ENCODE peak calls at places on chromosome 17, in eight cellular contexts. W is heart right ventricle, J is GM06990, E is OCI-LY7, X is cardiac muscle cell, F is prostate gland, B is tibial nerve, P is fibroblast of lung. G is an unnamed sample.

GRCh38 chr17:72359811-72360210 is 239.0 kb downstream of the SOX9 start:
- DNase-seq in J (no peak), W (no peak), F (no peak), P (peak), E (no peak), X (no peak), B (no peak), G (no peak)

GRCh38 chr17:8880466-8880865 is 13.0 kb upstream of the PIK3R6 start:
- DNase-seq in F (no peak), J (no peak), W (no peak), B (no peak), X (no peak), P (no peak), E (no peak), G (no peak)

GRCh38 chr17:42704495-42705494 is 22.5 kb downstream of the CNTNAP1 start:
- DNase-seq in B (no peak), J (peak), E (peak), P (no peak), X (no peak), F (no peak), W (no peak), G (peak)

GRCh38 chr17:28494445-28495188 is 11.5 kb upstream of the FOXN1 start:
- DNase-seq in F (peak), W (peak), X (peak), B (peak), P (peak), J (peak), E (peak), G (peak)

GRCh38 chr17:77332981-77333685 is 192.4 kb downstream of the SEC14L1 start:
- DNase-seq in W (no peak), X (no peak), B (no peak), F (no peak), E (peak), P (peak), J (no peak), G (peak)

GRCh38 chr17:42127414-42127813 is 4.8 kb downstream of the HSPB9 start:
- DNase-seq in X (no peak), W (no peak), P (no peak), B (no peak), E (no peak), F (no peak), J (no peak), G (no peak)

GRCh38 chr17:1227365-1227764 is 42.9 kb upstream of the BHLHA9 start:
- DNase-seq in B (no peak), X (no peak), E (no peak), W (no peak), P (no peak), J (no peak), F (no peak), G (no peak)

GRCh38 chr17:40069751-40070643 is 7.2 kb downstream of the THRA start:
- DNase-seq in W (peak), B (peak), J (no peak), E (peak), F (peak), P (peak), X (no peak), G (no peak)

GRCh38 chr17:61009619-61010018 is 332.0 kb downstream of the BCAS3 start:
- DNase-seq in B (no peak), E (no peak), P (peak), W (peak), F (no peak), J (peak), X (peak), G (no peak)

GRCh38 chr17:50114849-50115357 is 15.1 kb downstream of the SAMD14 start:
- DNase-seq in E (peak), F (no peak), X (peak), P (peak), W (no peak), J (no peak), B (peak), G (peak)

GRCh38 chr17:7745748-7746470 is 28.4 kb downstream of the DNAH2 start:
- DNase-seq in E (no peak), B (peak), F (no peak), W (no peak), X (no peak), J (no peak), P (peak), G (no peak)

GRCh38 chr17:28599311-28600184 is 723 bp upstream of the SPAG5 start:
- DNase-seq in E (peak), X (no peak), B (peak), J (no peak), W (peak), P (peak), F (peak), G (peak)

GRCh38 chr17:32007463-32008298 is 498 bp downstream of the LRRC37B start:
- DNase-seq in F (peak), B (peak), E (peak), J (peak), P (peak), X (peak), W (peak), G (peak)

GRCh38 chr17:7885357-7886226 is 3.0 kb upstream of the CHD3 start:
- DNase-seq in B (peak), X (peak), P (peak), E (peak), W (peak), J (peak), F (peak), G (peak)

GRCh38 chr17:8189041-8189710 is 804 bp downstream of the BORCS6 start:
- DNase-seq in J (peak), E (no peak), B (no peak), X (no peak), W (no peak), P (peak), F (peak), G (no peak)

GRCh38 chr17:78748730-78749317 is 33.2 kb downstream of the CYTH1 start:
- DNase-seq in B (peak), E (peak), J (peak), W (peak), F (peak), P (peak), X (no peak), G (no peak)

GRCh38 chr17:50199651-50200446 is 1.6 kb downstream of the COL1A1 start:
- DNase-seq in J (peak), B (peak), W (peak), E (peak), P (peak), X (peak), F (peak), G (peak)

GRCh38 chr17:50476545-50477315 is 1.9 kb upstream of the RSAD1 start:
- DNase-seq in X (no peak), F (no peak), J (no peak), E (no peak), W (no peak), B (no peak), P (no peak), G (no peak)

GRCh38 chr17:63680700-63681099 is 19.2 kb downstream of the LIMD2 start:
- DNase-seq in F (no peak), P (no peak), X (no peak), J (no peak), W (no peak), E (no peak), B (no peak), G (no peak)

GRCh38 chr17:63676540-63676933 is 23.4 kb downstream of the LIMD2 start:
- DNase-seq in P (no peak), B (no peak), F (no peak), W (no peak), E (no peak), J (no peak), X (no peak), G (no peak)

GRCh38 chr17:63682441-63682840 is 17.5 kb downstream of the LIMD2 start:
- DNase-seq in W (no peak), X (no peak), P (no peak), B (no peak), E (no peak), J (no peak), F (no peak), G (no peak)

GRCh38 chr17:63681530-63681929 is 18.4 kb downstream of the LIMD2 start:
- DNase-seq in W (no peak), P (no peak), B (no peak), X (no peak), E (no peak), F (no peak), J (no peak), G (no peak)

GRCh38 chr17:63679214-63679613 is 20.7 kb downstream of the LIMD2 start:
- DNase-seq in B (no peak), X (no peak), F (no peak), W (no peak), J (no peak), P (no peak), E (no peak), G (no peak)
- TF ChIP-seq CTCF in B (no peak), X (no peak), F (no peak), W (no peak), J (peak), P (no peak), E (peak), G (no peak)

GRCh38 chr17:3838206-3838605 is 7.8 kb downstream of the NCBP3 start:
- DNase-seq in P (no peak), J (no peak), E (no peak), X (no peak), W (no peak), F (no peak), B (no peak), G (no peak)
- TF ChIP-seq CTCF in P (no peak), J (no peak), E (no peak), X (no peak), W (no peak), F (no peak), B (no peak), G (no peak)

DNA sequence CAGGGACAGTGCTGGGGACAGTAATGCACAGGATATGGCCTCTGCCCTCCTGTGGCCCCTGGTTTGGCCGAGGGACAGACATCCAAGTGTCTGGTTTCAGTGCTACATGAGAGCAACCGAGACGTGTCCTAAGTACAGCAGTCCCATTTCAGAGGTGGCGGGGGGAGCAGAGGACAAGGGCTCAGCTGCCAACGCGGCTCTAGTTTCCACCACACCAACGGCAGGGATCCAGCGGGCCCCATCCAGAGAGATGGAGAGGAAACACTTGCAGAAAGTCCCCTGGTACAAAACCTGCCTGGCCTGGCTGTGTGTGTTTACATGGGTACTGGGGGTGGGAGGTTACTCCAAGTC is 125.8 kb upstream of the SMURF2 start:
- DNase-seq in B (no peak), P (no peak), F (no peak), W (no peak), J (no peak), X (no peak), E (no peak), G (peak)
- TF ChIP-seq CTCF in B (no peak), P (no peak), F (no peak), W (no peak), J (no peak), X (no peak), E (no peak), G (no peak)

DNA sequence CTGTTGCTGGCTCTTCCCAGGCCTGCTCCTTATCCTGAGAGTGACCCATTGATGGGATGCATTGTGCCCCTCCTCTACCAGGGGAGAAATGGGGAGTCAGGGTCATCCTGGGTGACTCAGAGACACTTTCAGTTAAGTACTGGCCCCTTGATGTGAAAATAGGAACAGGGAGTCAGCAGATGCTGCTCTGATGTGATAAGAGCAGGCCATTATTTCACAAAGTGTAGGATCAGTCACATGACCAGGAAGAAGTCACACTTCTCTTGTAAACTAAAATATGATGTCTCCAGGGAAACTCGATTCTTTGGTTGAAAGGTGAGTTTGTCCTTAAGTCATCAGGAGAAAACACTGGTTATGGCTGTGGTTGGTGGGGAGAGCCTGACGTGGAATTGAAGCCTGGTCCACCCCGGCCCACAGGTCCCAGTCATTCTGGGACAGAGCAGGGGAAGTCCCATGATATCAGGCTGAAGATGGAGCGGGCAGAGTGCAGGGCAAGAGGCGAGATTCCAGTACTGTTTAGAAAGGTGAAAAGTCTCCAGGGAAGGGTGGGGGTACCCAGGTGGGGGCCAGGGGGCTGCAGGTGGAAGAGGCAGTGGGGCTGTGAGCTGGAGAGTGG is 88.6 kb upstream of the NLRP1 start:
- DNase-seq in W (no peak), X (no peak), F (no peak), P (no peak), J (no peak), E (no peak), B (no peak), G (peak)
- TF ChIP-seq CTCF in W (no peak), X (no peak), F (no peak), P (no peak), J (no peak), E (no peak), B (no peak), G (no peak)

GRCh38 chr17:67708378-67708777 is 9.4 kb upstream of the NOL11 start:
- DNase-seq in F (no peak), E (no peak), B (no peak), W (no peak), X (no peak), P (no peak), J (no peak), G (no peak)

GRCh38 chr17:67713169-67713568 is 4.6 kb upstream of the NOL11 start:
- DNase-seq in E (no peak), W (no peak), B (no peak), P (no peak), X (no peak), J (no peak), F (no peak), G (no peak)

GRCh38 chr17:67711916-67712315 is 5.8 kb upstream of the NOL11 start:
- DNase-seq in X (no peak), E (no peak), W (no peak), B (no peak), P (no peak), F (no peak), J (no peak), G (no peak)

GRCh38 chr17:67716405-67716798 is 1.3 kb upstream of the NOL11 start:
- DNase-seq in W (no peak), E (no peak), J (no peak), B (no peak), X (no peak), F (no peak), P (no peak), G (no peak)

DNA sequence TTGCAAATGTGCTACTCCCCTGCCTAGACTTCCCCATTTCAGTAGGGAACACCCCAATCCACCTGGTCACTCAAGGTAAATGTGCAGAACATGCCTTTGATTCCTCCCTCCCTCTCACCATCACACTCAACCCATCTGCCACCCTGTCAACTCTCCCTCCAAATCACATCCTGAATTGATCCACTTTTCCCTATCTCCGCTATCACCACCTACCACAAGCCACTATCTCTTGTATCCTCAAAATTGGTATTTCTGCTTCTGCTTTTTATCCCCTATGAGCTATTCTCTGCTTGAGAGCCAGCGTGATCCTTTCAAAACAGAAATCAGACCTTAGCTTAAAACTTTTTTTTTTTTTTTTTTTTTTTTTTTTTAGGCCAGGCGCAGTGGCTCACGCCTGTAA is 5.4 kb upstream of the NOL11 start:
- DNase-seq in J (no peak), E (no peak), B (no peak), X (no peak), F (no peak), W (no peak), P (no peak), G (no peak)
- TF ChIP-seq CTCF in J (no peak), E (no peak), B (no peak), X (no peak), F (no peak), W (no peak), P (no peak), G (no peak)